ENCODE peak calls at places on chromosomes 1 and 21, in four cellular contexts. One of them, this sample, is unnamed. For H3K9me1, the result is how much of the 10 kb centered on the place peaks cover.

GRCh38 chr1:225451840-225452515 is 24.1 kb upstream of the LBR start:
- DNase-seq in endothelial cell of umbilical vein: no peak
- DNase-seq in IMR-90: no peak
- DNase-seq in K562: no peak
- DNase-seq in this sample: no peak

GRCh38 chr1:186093437-186093836 is 281.6 kb downstream of the TPR start:
- DNase-seq in IMR-90: peak
- DNase-seq in endothelial cell of umbilical vein: peak
- DNase-seq in K562: no peak
- DNase-seq in this sample: no peak

GRCh38 chr1:174114788-174115448 is 44.4 kb upstream of the RABGAP1L start:
- DNase-seq in endothelial cell of umbilical vein: peak
- DNase-seq in K562: peak
- DNase-seq in IMR-90: peak
- DNase-seq in this sample: peak

GRCh38 chr1:23188434-23188884 is 19.8 kb upstream of the LUZP1 start:
- DNase-seq in IMR-90: no peak
- DNase-seq in endothelial cell of umbilical vein: no peak
- DNase-seq in K562: no peak
- DNase-seq in this sample: no peak

GRCh38 chr1:183476081-183476480 is 3.8 kb downstream of the SMG7 start:
- DNase-seq in K562: peak
- DNase-seq in endothelial cell of umbilical vein: no peak
- DNase-seq in IMR-90: no peak
- DNase-seq in this sample: no peak

GRCh38 chr21:35234725-35235124 is 185.6 kb upstream of the RUNX1 start:
- DNase-seq in IMR-90: no peak
- DNase-seq in endothelial cell of umbilical vein: no peak
- DNase-seq in K562: no peak
- DNase-seq in this sample: no peak

GRCh38 chr21:44089001-44089911 is 17.9 kb upstream of the PWP2 start:
- DNase-seq in endothelial cell of umbilical vein: no peak
- DNase-seq in IMR-90: no peak
- DNase-seq in K562: no peak
- DNase-seq in this sample: no peak

GRCh38 chr1:59007820-59008598 is 224.2 kb upstream of the JUN start:
- DNase-seq in K562: no peak
- DNase-seq in endothelial cell of umbilical vein: peak
- DNase-seq in IMR-90: peak
- DNase-seq in this sample: no peak

GRCh38 chr1:94892604-94893280 is 34.2 kb downstream of the CNN3 start:
- DNase-seq in K562: no peak
- DNase-seq in IMR-90: no peak
- DNase-seq in endothelial cell of umbilical vein: no peak
- DNase-seq in this sample: no peak

GRCh38 chr1:43914576-43915525 is 18.8 kb upstream of the ARTN start:
- DNase-seq in endothelial cell of umbilical vein: no peak
- DNase-seq in K562: no peak
- DNase-seq in IMR-90: no peak
- DNase-seq in this sample: peak

GRCh38 chr1:169460193-169460833 is 25.4 kb downstream of the SLC19A2 start:
- DNase-seq in IMR-90: peak
- DNase-seq in endothelial cell of umbilical vein: peak
- DNase-seq in K562: no peak
- DNase-seq in this sample: no peak

GRCh38 chr1:226120398-226120797 is 57.9 kb downstream of the H3-3A start:
- DNase-seq in IMR-90: no peak
- DNase-seq in K562: peak
- DNase-seq in endothelial cell of umbilical vein: no peak
- DNase-seq in this sample: no peak

GRCh38 chr1:31588751-31589515 is 12.6 kb downstream of the TINAGL1 start:
- DNase-seq in endothelial cell of umbilical vein: peak
- DNase-seq in IMR-90: no peak
- DNase-seq in K562: peak
- DNase-seq in this sample: no peak

GRCh38 chr1:92184632-92185031 is 33.1 kb upstream of the C1orf146 start:
- DNase-seq in K562: no peak
- DNase-seq in endothelial cell of umbilical vein: no peak
- DNase-seq in IMR-90: peak
- DNase-seq in this sample: no peak

GRCh38 chr1:113813218-113813617 is 942 bp upstream of the RSBN1 start:
- DNase-seq in K562: no peak
- DNase-seq in endothelial cell of umbilical vein: no peak
- DNase-seq in IMR-90: no peak
- DNase-seq in this sample: no peak
- H3K4me3 ChIP-seq in K562: no peak
- H3K4me3 ChIP-seq in endothelial cell of umbilical vein: no peak
- H3K4me3 ChIP-seq in IMR-90: no peak
- H3K4me3 ChIP-seq in this sample: no peak

GRCh38 chr1:27979859-27980201 is 20.1 kb downstream of the XKR8 start:
- DNase-seq in endothelial cell of umbilical vein: no peak
- DNase-seq in IMR-90: no peak
- DNase-seq in K562: no peak
- DNase-seq in this sample: no peak
- TF ChIP-seq CTCF in endothelial cell of umbilical vein: no peak
- TF ChIP-seq CTCF in IMR-90: no peak
- TF ChIP-seq CTCF in K562: no peak
- TF ChIP-seq CTCF in this sample: no peak

GRCh38 chr1:235158680-235159079 is 2.4 kb downstream of the RBM34 start:
- DNase-seq in IMR-90: no peak
- DNase-seq in K562: no peak
- DNase-seq in endothelial cell of umbilical vein: no peak
- DNase-seq in this sample: no peak
- H3K9me1 ChIP-seq in IMR-90: under half
- H3K9me1 ChIP-seq in K562: under half
- H3K9me1 ChIP-seq in endothelial cell of umbilical vein: under half
- H3K9me1 ChIP-seq in this sample: under half

GRCh38 chr1:51297401-51298321 is 32.7 kb downstream of the TTC39A start:
- DNase-seq in IMR-90: no peak
- DNase-seq in K562: no peak
- DNase-seq in endothelial cell of umbilical vein: no peak
- DNase-seq in this sample: no peak
- H3K4me3 ChIP-seq in IMR-90: no peak
- H3K4me3 ChIP-seq in K562: no peak
- H3K4me3 ChIP-seq in endothelial cell of umbilical vein: no peak
- H3K4me3 ChIP-seq in this sample: no peak

GRCh38 chr1:115642168-115643072 is 650 bp downstream of the VANGL1 start:
- DNase-seq in K562: peak
- DNase-seq in IMR-90: peak
- DNase-seq in endothelial cell of umbilical vein: peak
- DNase-seq in this sample: no peak
- TF ChIP-seq CTCF in K562: peak
- TF ChIP-seq CTCF in IMR-90: peak
- TF ChIP-seq CTCF in endothelial cell of umbilical vein: no peak
- TF ChIP-seq CTCF in this sample: peak

GRCh38 chr1:180428782-180429695 is 73.3 kb downstream of the ACBD6 start:
- DNase-seq in K562: no peak
- DNase-seq in IMR-90: no peak
- DNase-seq in endothelial cell of umbilical vein: no peak
- DNase-seq in this sample: no peak

GRCh38 chr1:180425956-180426355 is 76.4 kb downstream of the ACBD6 start:
- DNase-seq in K562: no peak
- DNase-seq in endothelial cell of umbilical vein: no peak
- DNase-seq in IMR-90: no peak
- DNase-seq in this sample: no peak

GRCh38 chr1:180433873-180434272 is 68.5 kb downstream of the ACBD6 start:
- DNase-seq in IMR-90: no peak
- DNase-seq in K562: no peak
- DNase-seq in endothelial cell of umbilical vein: no peak
- DNase-seq in this sample: no peak

GRCh38 chr1:180435566-180435965 is 66.8 kb downstream of the ACBD6 start:
- DNase-seq in K562: no peak
- DNase-seq in endothelial cell of umbilical vein: no peak
- DNase-seq in IMR-90: no peak
- DNase-seq in this sample: no peak

DNA sequence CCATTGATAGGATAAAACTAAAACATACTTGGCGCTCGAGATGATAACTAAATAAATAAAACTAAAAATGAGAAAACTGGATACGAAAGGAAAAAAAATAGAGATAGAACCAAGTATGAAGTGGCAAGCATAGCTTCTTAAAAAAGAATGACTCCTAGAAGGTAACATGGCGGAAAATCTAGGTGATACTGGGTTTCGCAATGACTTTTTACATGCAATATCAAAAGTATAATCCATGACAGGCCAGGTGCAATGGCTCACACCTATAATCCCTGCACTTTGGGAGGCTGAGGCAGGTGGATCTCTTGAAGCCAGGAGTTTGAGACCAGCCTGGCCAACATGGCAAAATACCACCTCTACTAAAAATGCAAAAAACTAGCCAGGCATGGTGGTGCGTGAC is 70.7 kb downstream of the ACBD6 start:
- DNase-seq in IMR-90: no peak
- DNase-seq in K562: no peak
- DNase-seq in endothelial cell of umbilical vein: no peak
- DNase-seq in this sample: no peak
- H3K9me1 ChIP-seq in IMR-90: under half
- H3K9me1 ChIP-seq in K562: under half
- H3K9me1 ChIP-seq in endothelial cell of umbilical vein: under half
- H3K9me1 ChIP-seq in this sample: under half

DNA sequence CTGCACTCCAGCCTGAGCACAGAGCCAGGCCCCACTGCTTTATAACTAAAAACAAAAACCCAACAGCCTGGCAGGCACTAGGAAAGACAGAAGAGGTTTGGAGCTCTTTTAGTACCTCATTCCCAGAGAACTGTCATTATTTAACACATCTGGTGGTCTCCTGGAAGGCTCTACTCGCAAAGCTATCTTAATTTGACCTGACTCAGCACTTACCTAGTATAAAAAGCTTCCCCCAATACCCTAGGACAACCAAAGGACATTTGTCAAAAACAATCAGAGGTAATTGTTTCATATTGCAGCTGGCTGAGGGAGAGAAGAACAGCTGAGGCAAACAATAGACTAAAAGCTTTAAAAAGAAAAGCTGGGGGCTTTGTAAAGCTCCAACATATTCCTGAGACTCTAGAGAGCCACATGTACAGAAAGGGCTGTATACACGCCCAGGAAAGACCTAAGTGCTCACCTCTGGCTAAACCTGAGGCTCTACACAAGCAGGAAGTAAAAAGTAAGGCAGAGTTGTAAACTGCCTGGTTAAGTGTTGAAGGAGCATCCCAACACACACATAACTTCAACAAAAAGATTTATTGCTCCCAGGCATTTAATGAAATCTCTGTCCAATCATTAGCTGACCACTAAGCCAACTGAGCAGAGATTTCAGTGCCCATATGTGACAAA is 25.0 kb downstream of the ZNF644 start:
- DNase-seq in IMR-90: no peak
- DNase-seq in endothelial cell of umbilical vein: no peak
- DNase-seq in K562: no peak
- DNase-seq in this sample: no peak
- H3K4me3 ChIP-seq in IMR-90: no peak
- H3K4me3 ChIP-seq in endothelial cell of umbilical vein: no peak
- H3K4me3 ChIP-seq in K562: no peak
- H3K4me3 ChIP-seq in this sample: no peak

DNA sequence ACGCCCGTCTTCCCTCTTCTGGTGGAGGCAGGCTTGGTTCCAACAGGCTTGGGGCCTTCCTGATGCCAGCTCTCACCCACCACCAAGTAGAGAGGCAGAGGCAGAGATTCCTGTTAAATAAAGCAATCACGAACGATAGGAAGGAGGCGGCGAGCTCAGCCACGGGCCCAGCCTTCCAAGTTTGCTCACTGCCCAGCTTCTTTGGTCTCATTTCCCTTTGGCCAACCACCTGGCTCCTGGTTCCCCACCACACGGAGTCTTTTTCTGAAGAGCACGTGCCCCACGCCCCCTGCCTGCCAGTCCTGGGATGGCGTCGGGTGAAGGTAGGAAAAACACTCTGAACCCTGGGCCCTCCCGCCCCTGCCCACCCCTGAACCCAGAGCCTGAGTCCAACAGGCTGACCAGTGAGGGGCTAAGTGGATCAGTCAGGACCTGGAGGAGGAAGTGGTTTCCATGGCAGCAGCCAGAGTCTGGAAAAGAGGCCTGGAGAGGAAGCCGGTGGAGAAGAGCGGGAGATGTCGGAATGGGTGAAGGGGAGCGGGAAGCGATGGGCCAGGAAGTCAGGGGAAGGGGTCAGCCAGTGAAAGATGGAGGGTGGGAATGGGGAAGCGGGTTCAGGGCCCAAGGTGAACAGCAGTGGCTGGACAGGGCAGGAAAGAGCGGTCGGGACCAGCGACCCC is 158.2 kb upstream of the KLHDC7A start:
- DNase-seq in IMR-90: no peak
- DNase-seq in K562: peak
- DNase-seq in endothelial cell of umbilical vein: no peak
- DNase-seq in this sample: no peak
- TF ChIP-seq CTCF in IMR-90: no peak
- TF ChIP-seq CTCF in K562: peak
- TF ChIP-seq CTCF in endothelial cell of umbilical vein: no peak
- TF ChIP-seq CTCF in this sample: peak

GRCh38 chr1:2903226-2903625 is 101.7 kb upstream of the TTC34 start:
- DNase-seq in endothelial cell of umbilical vein: no peak
- DNase-seq in IMR-90: no peak
- DNase-seq in K562: no peak
- DNase-seq in this sample: no peak
- H3K9me1 ChIP-seq in endothelial cell of umbilical vein: under half
- H3K9me1 ChIP-seq in IMR-90: under half
- H3K9me1 ChIP-seq in K562: under half
- H3K9me1 ChIP-seq in this sample: under half

DNA sequence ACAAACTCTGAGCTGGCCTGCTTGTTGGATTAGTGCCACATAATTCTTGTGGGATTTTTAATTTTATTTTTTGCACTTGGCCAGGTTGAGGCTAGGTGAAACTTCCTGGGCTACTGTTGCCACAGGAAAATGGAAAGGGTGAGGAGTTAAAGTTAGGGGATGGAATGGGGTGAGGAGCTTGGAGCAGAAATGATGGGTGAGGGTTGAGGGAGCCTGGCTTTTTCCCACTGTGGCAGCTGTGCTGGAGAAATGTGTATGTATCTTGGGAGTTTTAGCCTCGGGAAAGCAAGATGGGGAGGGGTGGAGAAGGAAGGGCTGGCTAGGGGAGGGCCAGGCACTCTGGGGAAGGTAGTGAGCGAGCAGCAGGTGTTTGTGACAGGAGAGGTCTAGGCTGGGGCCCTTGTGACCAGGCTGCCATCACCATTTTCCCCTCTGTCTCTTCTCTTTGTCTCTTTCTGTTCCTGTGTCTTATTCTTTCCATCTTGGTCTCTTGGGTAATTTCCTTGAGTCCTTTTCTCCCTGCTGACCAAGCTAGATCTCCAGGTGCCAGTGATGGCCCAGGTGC is 2.0 kb downstream of the ZNF687 start:
- DNase-seq in endothelial cell of umbilical vein: no peak
- DNase-seq in IMR-90: no peak
- DNase-seq in K562: no peak
- DNase-seq in this sample: no peak
- H3K4me3 ChIP-seq in endothelial cell of umbilical vein: no peak
- H3K4me3 ChIP-seq in IMR-90: no peak
- H3K4me3 ChIP-seq in K562: peak
- H3K4me3 ChIP-seq in this sample: peak

This sample was measured in keratinocyte.